ENCODE peak calls at places on chromosomes 1 and 21, in seven cellular contexts. One of them, this sample, is unnamed. For H3K4me1, the result is how much of the 10 kb centered on the place peaks cover.

GRCh38 chr21:46425061-46425460 is 33.6 kb upstream of the DIP2A start:
- DNase-seq in suprapubic skin: no peak
- DNase-seq in stomach: no peak
- DNase-seq in ovary: no peak
- DNase-seq in K562: no peak
- DNase-seq in upper lobe of left lung: no peak
- DNase-seq in tibial nerve: no peak
- DNase-seq in this sample: no peak

GRCh38 chr1:225987491-225988316 is 11.4 kb downstream of the SDE2 start:
- DNase-seq in suprapubic skin: no peak
- DNase-seq in ovary: no peak
- DNase-seq in upper lobe of left lung: no peak
- DNase-seq in stomach: no peak
- DNase-seq in tibial nerve: no peak
- DNase-seq in K562: no peak
- DNase-seq in this sample: no peak

GRCh38 chr1:59879556-59879955 is 47.0 kb downstream of the CYP2J2 start:
- DNase-seq in stomach: peak
- DNase-seq in suprapubic skin: no peak
- DNase-seq in tibial nerve: peak
- DNase-seq in upper lobe of left lung: peak
- DNase-seq in K562: peak
- DNase-seq in ovary: no peak
- DNase-seq in this sample: peak

GRCh38 chr1:6461538-6462411 is 4.2 kb downstream of the TNFRSF25 start:
- DNase-seq in tibial nerve: no peak
- DNase-seq in suprapubic skin: no peak
- DNase-seq in ovary: no peak
- DNase-seq in K562: no peak
- DNase-seq in stomach: no peak
- DNase-seq in upper lobe of left lung: no peak
- DNase-seq in this sample: no peak

GRCh38 chr21:43190544-43191340 is 21.9 kb downstream of the CRYAA start:
- DNase-seq in K562: no peak
- DNase-seq in ovary: peak
- DNase-seq in tibial nerve: peak
- DNase-seq in upper lobe of left lung: peak
- DNase-seq in suprapubic skin: peak
- DNase-seq in stomach: no peak
- DNase-seq in this sample: no peak

GRCh38 chr1:194056169-194056568 is 869.8 kb upstream of the B3GALT2 start:
- DNase-seq in suprapubic skin: no peak
- DNase-seq in upper lobe of left lung: no peak
- DNase-seq in tibial nerve: no peak
- DNase-seq in stomach: no peak
- DNase-seq in K562: no peak
- DNase-seq in ovary: no peak
- DNase-seq in this sample: no peak

GRCh38 chr21:37849703-37850102 is 66.6 kb downstream of the KCNJ6 start:
- DNase-seq in stomach: no peak
- DNase-seq in K562: no peak
- DNase-seq in upper lobe of left lung: no peak
- DNase-seq in tibial nerve: no peak
- DNase-seq in ovary: no peak
- DNase-seq in suprapubic skin: no peak
- DNase-seq in this sample: no peak

GRCh38 chr1:19338323-19338762 is 26.2 kb downstream of the SLC66A1 start:
- DNase-seq in K562: no peak
- DNase-seq in ovary: no peak
- DNase-seq in stomach: no peak
- DNase-seq in upper lobe of left lung: no peak
- DNase-seq in suprapubic skin: no peak
- DNase-seq in tibial nerve: no peak
- DNase-seq in this sample: no peak

GRCh38 chr1:166616206-166616605 is 223.1 kb upstream of the POGK start:
- DNase-seq in ovary: no peak
- DNase-seq in suprapubic skin: no peak
- DNase-seq in upper lobe of left lung: no peak
- DNase-seq in tibial nerve: no peak
- DNase-seq in K562: no peak
- DNase-seq in stomach: no peak
- DNase-seq in this sample: no peak

GRCh38 chr1:235079443-235079967 is 49.1 kb downstream of the TOMM20 start:
- DNase-seq in upper lobe of left lung: peak
- DNase-seq in ovary: no peak
- DNase-seq in tibial nerve: no peak
- DNase-seq in K562: no peak
- DNase-seq in stomach: peak
- DNase-seq in suprapubic skin: peak
- DNase-seq in this sample: peak

GRCh38 chr1:17732475-17732874 is 22.7 kb upstream of the ACTL8 start:
- DNase-seq in stomach: no peak
- DNase-seq in ovary: no peak
- DNase-seq in suprapubic skin: no peak
- DNase-seq in tibial nerve: no peak
- DNase-seq in K562: no peak
- DNase-seq in upper lobe of left lung: no peak
- DNase-seq in this sample: no peak

GRCh38 chr1:244918422-244919319 is 54.3 kb upstream of the HNRNPU start:
- DNase-seq in ovary: peak
- DNase-seq in suprapubic skin: no peak
- DNase-seq in tibial nerve: no peak
- DNase-seq in upper lobe of left lung: peak
- DNase-seq in K562: peak
- DNase-seq in stomach: peak
- DNase-seq in this sample: peak

GRCh38 chr1:207850621-207851407 is 60.1 kb downstream of the CD34 start:
- DNase-seq in tibial nerve: no peak
- DNase-seq in upper lobe of left lung: no peak
- DNase-seq in ovary: no peak
- DNase-seq in K562: no peak
- DNase-seq in stomach: no peak
- DNase-seq in suprapubic skin: no peak
- DNase-seq in this sample: no peak

GRCh38 chr1:7549277-7549676 is 221.8 kb upstream of the VAMP3 start:
- DNase-seq in upper lobe of left lung: peak
- DNase-seq in K562: no peak
- DNase-seq in ovary: no peak
- DNase-seq in stomach: no peak
- DNase-seq in tibial nerve: no peak
- DNase-seq in suprapubic skin: no peak
- DNase-seq in this sample: no peak

GRCh38 chr21:31802331-31802730 is 70.4 kb upstream of the SCAF4 start:
- DNase-seq in ovary: no peak
- DNase-seq in tibial nerve: no peak
- DNase-seq in suprapubic skin: no peak
- DNase-seq in stomach: no peak
- DNase-seq in K562: no peak
- DNase-seq in upper lobe of left lung: no peak
- DNase-seq in this sample: no peak

GRCh38 chr1:228795578-228795977 is 60.3 kb downstream of the RHOU start:
- DNase-seq in stomach: no peak
- DNase-seq in K562: no peak
- DNase-seq in suprapubic skin: no peak
- DNase-seq in ovary: no peak
- DNase-seq in upper lobe of left lung: no peak
- DNase-seq in tibial nerve: no peak
- DNase-seq in this sample: no peak

DNA sequence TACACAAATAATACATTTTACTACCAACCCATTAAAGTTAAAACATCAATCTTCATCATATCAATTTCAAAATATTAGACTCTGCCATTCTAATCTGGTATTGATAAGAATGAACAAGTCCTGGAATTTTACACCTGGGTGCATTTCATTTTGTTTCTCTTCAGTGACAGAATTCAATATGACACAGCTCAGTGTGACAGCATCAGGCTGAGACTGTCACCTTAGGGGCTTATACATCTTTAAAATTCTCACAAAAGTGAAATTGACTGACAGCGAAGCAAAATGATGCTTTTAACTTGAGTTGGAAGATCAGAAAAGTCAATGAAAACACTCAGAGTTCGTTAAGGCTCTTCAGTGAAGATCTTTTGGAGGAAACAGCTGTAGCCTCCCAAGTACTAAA is 213.0 kb downstream of the DAB1 start:
- DNase-seq in upper lobe of left lung: no peak
- DNase-seq in stomach: no peak
- DNase-seq in ovary: no peak
- DNase-seq in K562: no peak
- DNase-seq in tibial nerve: no peak
- DNase-seq in suprapubic skin: no peak
- DNase-seq in this sample: no peak
- TF ChIP-seq EP300 in upper lobe of left lung: no peak
- TF ChIP-seq EP300 in stomach: no peak
- TF ChIP-seq EP300 in ovary: no peak
- TF ChIP-seq EP300 in K562: no peak
- TF ChIP-seq EP300 in tibial nerve: no peak
- TF ChIP-seq EP300 in suprapubic skin: no peak
- TF ChIP-seq EP300 in this sample: no peak

DNA sequence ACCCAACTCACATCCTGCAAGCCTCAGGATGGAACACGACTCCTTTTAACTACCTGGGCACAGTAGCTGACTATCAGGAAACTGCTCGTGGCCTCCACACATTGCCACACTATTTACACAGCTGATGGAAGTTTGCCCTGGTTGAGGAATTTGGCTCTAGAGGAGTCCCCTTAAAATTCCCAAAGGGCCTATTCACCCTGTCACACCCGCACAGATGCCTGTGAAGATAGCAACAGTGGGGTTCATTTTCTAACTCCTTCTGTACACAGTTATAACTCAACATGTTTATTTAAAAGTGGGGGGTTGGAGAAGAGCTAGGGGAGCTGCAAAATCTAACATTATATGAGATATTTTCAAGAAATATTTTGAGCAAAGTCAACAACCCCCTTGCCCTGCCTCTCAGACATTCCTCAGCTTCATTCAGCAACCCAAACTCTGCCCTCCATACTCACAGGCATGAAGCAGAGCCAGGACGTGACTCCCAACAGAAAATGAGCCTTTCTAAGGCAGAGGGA is 35.8 kb upstream of the CCN1 start:
- DNase-seq in tibial nerve: no peak
- DNase-seq in suprapubic skin: no peak
- DNase-seq in upper lobe of left lung: peak
- DNase-seq in ovary: no peak
- DNase-seq in K562: no peak
- DNase-seq in stomach: peak
- DNase-seq in this sample: no peak
- H3K4me1 ChIP-seq in tibial nerve: under half
- H3K4me1 ChIP-seq in suprapubic skin: under half
- H3K4me1 ChIP-seq in upper lobe of left lung: under half
- H3K4me1 ChIP-seq in ovary: under half
- H3K4me1 ChIP-seq in K562: under half
- H3K4me1 ChIP-seq in stomach: under half
- H3K4me1 ChIP-seq in this sample: under half

GRCh38 chr1:217910205-217910604 is 279.1 kb downstream of the SPATA17 start:
- DNase-seq in ovary: no peak
- DNase-seq in tibial nerve: no peak
- DNase-seq in upper lobe of left lung: no peak
- DNase-seq in K562: no peak
- DNase-seq in suprapubic skin: no peak
- DNase-seq in stomach: no peak
- DNase-seq in this sample: no peak

GRCh38 chr1:217910791-217911320 is 279.7 kb downstream of the SPATA17 start:
- DNase-seq in K562: no peak
- DNase-seq in upper lobe of left lung: no peak
- DNase-seq in tibial nerve: no peak
- DNase-seq in stomach: no peak
- DNase-seq in ovary: no peak
- DNase-seq in suprapubic skin: no peak
- DNase-seq in this sample: no peak

GRCh38 chr1:217917277-217917887 is 286.2 kb downstream of the SPATA17 start:
- DNase-seq in upper lobe of left lung: no peak
- DNase-seq in K562: no peak
- DNase-seq in ovary: no peak
- DNase-seq in tibial nerve: no peak
- DNase-seq in suprapubic skin: no peak
- DNase-seq in stomach: no peak
- DNase-seq in this sample: no peak

GRCh38 chr1:217907504-217907903 is 276.4 kb downstream of the SPATA17 start:
- DNase-seq in tibial nerve: no peak
- DNase-seq in upper lobe of left lung: no peak
- DNase-seq in K562: no peak
- DNase-seq in suprapubic skin: no peak
- DNase-seq in stomach: no peak
- DNase-seq in ovary: no peak
- DNase-seq in this sample: no peak

DNA sequence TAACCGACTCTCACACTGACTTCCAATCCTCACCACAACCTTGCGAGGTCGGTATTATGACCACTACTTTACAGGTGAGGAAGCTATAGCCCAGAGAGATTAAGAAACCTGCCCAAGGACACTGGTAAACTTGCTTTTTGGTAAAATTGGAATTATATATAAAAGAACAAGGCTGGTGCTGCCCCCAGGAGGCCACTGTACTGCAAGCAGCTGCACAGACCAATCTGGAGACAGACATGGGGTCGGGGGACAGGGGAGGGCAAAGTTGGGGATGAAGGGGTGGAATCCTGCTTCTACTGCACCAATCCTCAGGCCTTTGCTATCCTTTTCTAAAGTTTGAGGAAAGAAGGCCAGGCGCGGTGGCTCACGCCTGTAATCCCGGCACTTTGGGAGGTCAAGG is 280.8 kb downstream of the SPATA17 start:
- DNase-seq in upper lobe of left lung: no peak
- DNase-seq in K562: no peak
- DNase-seq in stomach: no peak
- DNase-seq in suprapubic skin: no peak
- DNase-seq in tibial nerve: no peak
- DNase-seq in ovary: no peak
- DNase-seq in this sample: no peak
- TF ChIP-seq CTCF in upper lobe of left lung: no peak
- TF ChIP-seq CTCF in K562: no peak
- TF ChIP-seq CTCF in stomach: no peak
- TF ChIP-seq CTCF in suprapubic skin: no peak
- TF ChIP-seq CTCF in tibial nerve: no peak
- TF ChIP-seq CTCF in ovary: no peak
- TF ChIP-seq CTCF in this sample: no peak

GRCh38 chr1:181135462-181135781 is 46.9 kb downstream of the IER5 start:
- DNase-seq in suprapubic skin: no peak
- DNase-seq in upper lobe of left lung: no peak
- DNase-seq in tibial nerve: no peak
- DNase-seq in ovary: no peak
- DNase-seq in stomach: no peak
- DNase-seq in K562: peak
- DNase-seq in this sample: no peak

GRCh38 chr1:181133441-181133951 is 45.0 kb downstream of the IER5 start:
- DNase-seq in ovary: no peak
- DNase-seq in tibial nerve: no peak
- DNase-seq in stomach: no peak
- DNase-seq in suprapubic skin: no peak
- DNase-seq in K562: no peak
- DNase-seq in upper lobe of left lung: no peak
- DNase-seq in this sample: no peak

GRCh38 chr1:181133969-181134418 is 45.5 kb downstream of the IER5 start:
- DNase-seq in K562: no peak
- DNase-seq in tibial nerve: no peak
- DNase-seq in upper lobe of left lung: no peak
- DNase-seq in stomach: no peak
- DNase-seq in ovary: no peak
- DNase-seq in suprapubic skin: no peak
- DNase-seq in this sample: no peak

GRCh38 chr1:181135815-181136737 is 47.6 kb downstream of the IER5 start:
- DNase-seq in stomach: no peak
- DNase-seq in tibial nerve: no peak
- DNase-seq in K562: no peak
- DNase-seq in ovary: no peak
- DNase-seq in upper lobe of left lung: no peak
- DNase-seq in suprapubic skin: no peak
- DNase-seq in this sample: no peak

GRCh38 chr1:181134543-181135461 is 46.3 kb downstream of the IER5 start:
- DNase-seq in upper lobe of left lung: peak
- DNase-seq in K562: no peak
- DNase-seq in ovary: no peak
- DNase-seq in stomach: peak
- DNase-seq in suprapubic skin: no peak
- DNase-seq in tibial nerve: no peak
- DNase-seq in this sample: peak
- TF ChIP-seq EP300 in upper lobe of left lung: no peak
- TF ChIP-seq EP300 in K562: no peak
- TF ChIP-seq EP300 in ovary: no peak
- TF ChIP-seq EP300 in stomach: no peak
- TF ChIP-seq EP300 in suprapubic skin: no peak
- TF ChIP-seq EP300 in tibial nerve: no peak
- TF ChIP-seq EP300 in this sample: no peak